ENCODE peak calls at places on chromosome 12, in nine cellular contexts. One of them, this sample, is unnamed. For H3K9me3, the result is how much of the 10 kb centered on the place peaks cover.

GRCh38 chr12:70609739-70610491 is 27.3 kb downstream of the PTPRB start:
- DNase-seq in endothelial cell of umbilical vein: peak
- DNase-seq in fibroblast of lung: peak
- DNase-seq in H9: peak
- DNase-seq in mammary epithelial cell: peak
- DNase-seq in IMR-90: no peak
- DNase-seq in A549: peak
- DNase-seq in hepatocyte: peak
- DNase-seq in PC-3: peak
- DNase-seq in this sample: no peak

GRCh38 chr12:8088574-8088973 is 6.5 kb downstream of the NECAP1 start:
- DNase-seq in PC-3: no peak
- DNase-seq in endothelial cell of umbilical vein: no peak
- DNase-seq in mammary epithelial cell: no peak
- DNase-seq in A549: no peak
- DNase-seq in IMR-90: no peak
- DNase-seq in H9: no peak
- DNase-seq in fibroblast of lung: no peak
- DNase-seq in hepatocyte: no peak
- DNase-seq in this sample: no peak

GRCh38 chr12:46332260-46332659 is 40.3 kb downstream of the SLC38A2 start:
- DNase-seq in H9: no peak
- DNase-seq in mammary epithelial cell: peak
- DNase-seq in IMR-90: peak
- DNase-seq in A549: peak
- DNase-seq in fibroblast of lung: peak
- DNase-seq in PC-3: peak
- DNase-seq in hepatocyte: no peak
- DNase-seq in endothelial cell of umbilical vein: no peak
- DNase-seq in this sample: no peak

GRCh38 chr12:95963104-95963503 is 20.0 kb downstream of the AMDHD1 start:
- DNase-seq in H9: no peak
- DNase-seq in hepatocyte: no peak
- DNase-seq in fibroblast of lung: no peak
- DNase-seq in A549: peak
- DNase-seq in IMR-90: no peak
- DNase-seq in endothelial cell of umbilical vein: no peak
- DNase-seq in mammary epithelial cell: no peak
- DNase-seq in PC-3: peak
- DNase-seq in this sample: no peak

GRCh38 chr12:131454418-131455217 is 256.3 kb upstream of the SFSWAP start:
- DNase-seq in hepatocyte: peak
- DNase-seq in IMR-90: no peak
- DNase-seq in mammary epithelial cell: no peak
- DNase-seq in A549: peak
- DNase-seq in H9: peak
- DNase-seq in fibroblast of lung: no peak
- DNase-seq in endothelial cell of umbilical vein: no peak
- DNase-seq in PC-3: peak
- DNase-seq in this sample: peak

GRCh38 chr12:19624401-19624930 is 185.2 kb downstream of the AEBP2 start:
- DNase-seq in fibroblast of lung: no peak
- DNase-seq in H9: no peak
- DNase-seq in mammary epithelial cell: no peak
- DNase-seq in A549: no peak
- DNase-seq in IMR-90: no peak
- DNase-seq in PC-3: no peak
- DNase-seq in hepatocyte: peak
- DNase-seq in endothelial cell of umbilical vein: no peak
- DNase-seq in this sample: no peak

GRCh38 chr12:7747196-7747595 is at the start of gene CLEC4C:
- DNase-seq in IMR-90: no peak
- DNase-seq in hepatocyte: no peak
- DNase-seq in mammary epithelial cell: no peak
- DNase-seq in A549: no peak
- DNase-seq in H9: no peak
- DNase-seq in fibroblast of lung: no peak
- DNase-seq in PC-3: no peak
- DNase-seq in endothelial cell of umbilical vein: no peak
- DNase-seq in this sample: no peak

GRCh38 chr12:39780527-39781446 is 161.2 kb upstream of the ABCD2 start:
- DNase-seq in IMR-90: no peak
- DNase-seq in hepatocyte: no peak
- DNase-seq in mammary epithelial cell: no peak
- DNase-seq in A549: no peak
- DNase-seq in endothelial cell of umbilical vein: no peak
- DNase-seq in PC-3: peak
- DNase-seq in H9: no peak
- DNase-seq in fibroblast of lung: peak
- DNase-seq in this sample: no peak

GRCh38 chr12:3097186-3097804 is 20.1 kb downstream of the TSPAN9 start:
- DNase-seq in fibroblast of lung: peak
- DNase-seq in A549: no peak
- DNase-seq in PC-3: no peak
- DNase-seq in endothelial cell of umbilical vein: peak
- DNase-seq in IMR-90: peak
- DNase-seq in H9: peak
- DNase-seq in hepatocyte: peak
- DNase-seq in mammary epithelial cell: no peak
- DNase-seq in this sample: no peak

GRCh38 chr12:84995646-84996045 is 40.4 kb downstream of the TSPAN19 start:
- DNase-seq in fibroblast of lung: peak
- DNase-seq in PC-3: peak
- DNase-seq in hepatocyte: no peak
- DNase-seq in endothelial cell of umbilical vein: peak
- DNase-seq in IMR-90: peak
- DNase-seq in mammary epithelial cell: peak
- DNase-seq in A549: no peak
- DNase-seq in H9: no peak
- DNase-seq in this sample: no peak

GRCh38 chr12:6029401-6029800 is 84.3 kb upstream of the ANO2 start:
- DNase-seq in PC-3: no peak
- DNase-seq in fibroblast of lung: no peak
- DNase-seq in A549: no peak
- DNase-seq in endothelial cell of umbilical vein: no peak
- DNase-seq in IMR-90: no peak
- DNase-seq in mammary epithelial cell: no peak
- DNase-seq in hepatocyte: no peak
- DNase-seq in H9: peak
- DNase-seq in this sample: no peak

GRCh38 chr12:26338574-26339572 is 143.5 kb downstream of the SSPN start:
- DNase-seq in hepatocyte: no peak
- DNase-seq in IMR-90: peak
- DNase-seq in H9: no peak
- DNase-seq in endothelial cell of umbilical vein: peak
- DNase-seq in A549: no peak
- DNase-seq in fibroblast of lung: peak
- DNase-seq in PC-3: peak
- DNase-seq in mammary epithelial cell: peak
- DNase-seq in this sample: no peak

GRCh38 chr12:70661762-70662161 is 24.5 kb upstream of the PTPRB start:
- DNase-seq in endothelial cell of umbilical vein: peak
- DNase-seq in mammary epithelial cell: peak
- DNase-seq in H9: no peak
- DNase-seq in fibroblast of lung: peak
- DNase-seq in PC-3: peak
- DNase-seq in IMR-90: peak
- DNase-seq in hepatocyte: no peak
- DNase-seq in A549: no peak
- DNase-seq in this sample: no peak

GRCh38 chr12:51818567-51819300 is 29.8 kb downstream of the FIGNL2 start:
- DNase-seq in A549: no peak
- DNase-seq in H9: no peak
- DNase-seq in PC-3: peak
- DNase-seq in endothelial cell of umbilical vein: no peak
- DNase-seq in fibroblast of lung: peak
- DNase-seq in IMR-90: peak
- DNase-seq in hepatocyte: no peak
- DNase-seq in mammary epithelial cell: no peak
- DNase-seq in this sample: no peak

GRCh38 chr12:123441523-123442164 is 5.2 kb upstream of the RILPL2 start:
- DNase-seq in H9: no peak
- DNase-seq in endothelial cell of umbilical vein: no peak
- DNase-seq in A549: no peak
- DNase-seq in hepatocyte: no peak
- DNase-seq in IMR-90: no peak
- DNase-seq in PC-3: no peak
- DNase-seq in mammary epithelial cell: no peak
- DNase-seq in fibroblast of lung: no peak
- DNase-seq in this sample: no peak

GRCh38 chr12:82519508-82519907 is 161.2 kb downstream of the METTL25 start:
- DNase-seq in hepatocyte: no peak
- DNase-seq in mammary epithelial cell: no peak
- DNase-seq in fibroblast of lung: no peak
- DNase-seq in PC-3: no peak
- DNase-seq in H9: no peak
- DNase-seq in IMR-90: no peak
- DNase-seq in A549: no peak
- DNase-seq in endothelial cell of umbilical vein: no peak
- DNase-seq in this sample: no peak

GRCh38 chr12:82517808-82518207 is 159.5 kb downstream of the METTL25 start:
- DNase-seq in hepatocyte: no peak
- DNase-seq in IMR-90: no peak
- DNase-seq in fibroblast of lung: no peak
- DNase-seq in PC-3: peak
- DNase-seq in endothelial cell of umbilical vein: no peak
- DNase-seq in H9: peak
- DNase-seq in A549: no peak
- DNase-seq in mammary epithelial cell: no peak
- DNase-seq in this sample: no peak

GRCh38 chr12:82522762-82523161 is 163.9 kb upstream of the TMTC2 start:
- DNase-seq in hepatocyte: no peak
- DNase-seq in H9: no peak
- DNase-seq in mammary epithelial cell: no peak
- DNase-seq in PC-3: no peak
- DNase-seq in endothelial cell of umbilical vein: no peak
- DNase-seq in IMR-90: no peak
- DNase-seq in fibroblast of lung: no peak
- DNase-seq in A549: no peak
- DNase-seq in this sample: no peak

GRCh38 chr12:82522285-82522684 is 164.0 kb downstream of the METTL25 start:
- DNase-seq in A549: no peak
- DNase-seq in fibroblast of lung: no peak
- DNase-seq in PC-3: no peak
- DNase-seq in mammary epithelial cell: no peak
- DNase-seq in H9: no peak
- DNase-seq in endothelial cell of umbilical vein: no peak
- DNase-seq in hepatocyte: no peak
- DNase-seq in IMR-90: no peak
- DNase-seq in this sample: no peak

GRCh38 chr12:82517027-82517426 is 158.7 kb downstream of the METTL25 start:
- DNase-seq in mammary epithelial cell: peak
- DNase-seq in endothelial cell of umbilical vein: no peak
- DNase-seq in H9: peak
- DNase-seq in A549: peak
- DNase-seq in fibroblast of lung: no peak
- DNase-seq in PC-3: peak
- DNase-seq in IMR-90: peak
- DNase-seq in hepatocyte: peak
- DNase-seq in this sample: no peak
- TF ChIP-seq CTCF in mammary epithelial cell: peak
- TF ChIP-seq CTCF in endothelial cell of umbilical vein: peak
- TF ChIP-seq CTCF in H9: peak
- TF ChIP-seq CTCF in A549: peak
- TF ChIP-seq CTCF in fibroblast of lung: peak
- TF ChIP-seq CTCF in PC-3: peak
- TF ChIP-seq CTCF in IMR-90: peak
- TF ChIP-seq CTCF in hepatocyte: peak
- TF ChIP-seq CTCF in this sample: peak

DNA sequence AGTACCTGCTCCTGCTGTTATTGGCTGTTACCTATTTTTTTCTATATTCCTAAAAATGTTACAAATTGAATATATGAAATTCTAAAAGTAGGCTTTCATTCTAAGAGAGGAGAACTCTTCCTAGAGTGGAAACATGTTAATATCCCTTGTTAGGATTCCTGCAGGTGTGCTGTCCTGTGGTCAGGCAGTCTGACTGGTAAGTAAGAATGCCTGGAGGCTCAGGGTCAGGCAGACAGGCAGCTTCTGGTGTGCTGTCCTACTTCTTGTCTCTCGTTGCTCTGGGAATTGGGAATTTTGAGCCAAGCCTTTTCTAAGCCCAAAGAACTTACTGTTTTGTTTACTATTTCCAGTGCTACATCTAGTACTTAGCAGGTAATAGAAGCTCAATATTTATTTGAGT is 10.3 kb downstream of the PPHLN1 start:
- DNase-seq in hepatocyte: no peak
- DNase-seq in PC-3: no peak
- DNase-seq in fibroblast of lung: no peak
- DNase-seq in endothelial cell of umbilical vein: no peak
- DNase-seq in mammary epithelial cell: no peak
- DNase-seq in IMR-90: no peak
- DNase-seq in A549: no peak
- DNase-seq in H9: no peak
- DNase-seq in this sample: no peak
- H3K9me3 ChIP-seq in hepatocyte: under half
- H3K9me3 ChIP-seq in PC-3: under half
- H3K9me3 ChIP-seq in fibroblast of lung: under half
- H3K9me3 ChIP-seq in endothelial cell of umbilical vein: under half
- H3K9me3 ChIP-seq in mammary epithelial cell: under half
- H3K9me3 ChIP-seq in IMR-90: under half
- H3K9me3 ChIP-seq in A549: under half
- H3K9me3 ChIP-seq in H9: under half
- H3K9me3 ChIP-seq in this sample: under half

GRCh38 chr12:53623526-53623925 is 2.7 kb downstream of the ATF7 start:
- DNase-seq in PC-3: no peak
- DNase-seq in endothelial cell of umbilical vein: peak
- DNase-seq in hepatocyte: peak
- DNase-seq in A549: peak
- DNase-seq in mammary epithelial cell: peak
- DNase-seq in IMR-90: peak
- DNase-seq in fibroblast of lung: peak
- DNase-seq in H9: no peak
- DNase-seq in this sample: no peak
- H3K4me2 ChIP-seq in PC-3: peak
- H3K4me2 ChIP-seq in endothelial cell of umbilical vein: peak
- H3K4me2 ChIP-seq in hepatocyte: peak
- H3K4me2 ChIP-seq in A549: peak
- H3K4me2 ChIP-seq in mammary epithelial cell: peak
- H3K4me2 ChIP-seq in IMR-90: peak
- H3K4me2 ChIP-seq in fibroblast of lung: peak
- H3K4me2 ChIP-seq in H9: no peak
- H3K4me2 ChIP-seq in this sample: peak

DNA sequence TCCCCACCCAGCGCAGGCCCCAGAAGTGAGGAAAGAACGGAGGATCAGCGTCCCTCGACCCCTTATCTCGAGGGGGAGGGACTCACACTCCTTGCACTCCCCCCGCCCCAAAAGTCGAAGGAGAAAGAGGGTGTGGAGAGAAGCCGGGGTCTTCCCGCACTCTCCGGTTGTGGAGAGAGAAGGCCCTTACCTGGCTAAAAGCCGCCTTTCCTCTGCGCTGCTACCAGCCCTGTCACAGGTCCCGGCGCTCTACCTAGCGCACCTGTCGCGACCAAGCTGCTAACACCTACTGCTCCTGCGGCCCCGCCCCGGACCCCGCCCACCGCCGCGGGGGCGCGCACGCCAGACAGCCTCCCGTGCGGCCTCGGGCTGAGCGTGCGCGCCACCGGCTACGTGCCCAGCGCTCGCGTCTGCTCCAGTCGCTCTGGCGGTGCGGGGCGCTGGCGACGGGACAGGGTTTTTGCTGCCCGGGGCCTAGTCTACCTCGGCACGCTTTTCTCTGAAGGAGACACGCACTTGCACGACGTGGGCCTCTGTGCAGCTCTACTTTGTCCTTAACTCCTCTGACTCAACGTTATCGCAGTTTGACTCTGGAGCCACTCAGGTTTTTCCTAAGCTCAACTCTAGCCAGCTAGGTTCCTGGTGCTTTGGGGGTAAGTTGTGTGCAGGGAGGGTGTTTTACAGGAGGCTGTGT is at the start of gene LIMA1:
- DNase-seq in endothelial cell of umbilical vein: peak
- DNase-seq in fibroblast of lung: peak
- DNase-seq in hepatocyte: peak
- DNase-seq in A549: peak
- DNase-seq in PC-3: peak
- DNase-seq in H9: peak
- DNase-seq in IMR-90: peak
- DNase-seq in mammary epithelial cell: peak
- DNase-seq in this sample: peak
- TF ChIP-seq CTCF in endothelial cell of umbilical vein: peak
- TF ChIP-seq CTCF in fibroblast of lung: peak
- TF ChIP-seq CTCF in hepatocyte: no peak
- TF ChIP-seq CTCF in A549: no peak
- TF ChIP-seq CTCF in PC-3: no peak
- TF ChIP-seq CTCF in H9: no peak
- TF ChIP-seq CTCF in IMR-90: no peak
- TF ChIP-seq CTCF in mammary epithelial cell: peak
- TF ChIP-seq CTCF in this sample: peak